ENCODE peak calls at places on chromosomes 4 and X, in six cellular contexts. E is progenitor cell of endocrine pancreas, I is body of pancreas, G is fibroblast of the aortic adventitia, Z is astrocyte of the spinal cord, U is dorsolateral prefrontal cortex. T is an unnamed sample.

GRCh38 chr4:31228068-31228467 is 507.9 kb downstream of the PCDH7 start:
- DNase-seq in E (no peak), I (no peak), G (no peak), Z (no peak), U (no peak), T (no peak)

GRCh38 chr4:147418206-147418605 is 62.7 kb upstream of the EDNRA start:
- DNase-seq in E (no peak), I (no peak), G (no peak), Z (no peak), U (no peak), T (no peak)

GRCh38 chr4:182022899-182023298 is 220.3 kb upstream of the TENM3 start:
- DNase-seq in E (no peak), I (no peak), G (no peak), Z (peak; percentile 38), U (no peak), T (no peak)

GRCh38 chr4:120995611-120996010 is 73.1 kb upstream of the PRDM5 start:
- DNase-seq in E (no peak), I (no peak), G (peak; percentile 4), Z (peak; percentile 3), U (no peak), T (no peak)

GRCh38 chr4:48489683-48490011 is 405 bp upstream of the ZAR1 start:
- DNase-seq in E (no peak), I (no peak), G (no peak), Z (no peak), U (no peak), T (no peak)

GRCh38 chr4:77001907-77002306 is 52.4 kb downstream of the SEPTIN11 start:
- DNase-seq in E (no peak), I (no peak), G (peak; percentile 56), Z (peak; percentile 86), U (no peak), T (no peak)

GRCh38 chr4:143234153-143234552 is 49.4 kb downstream of the USP38 start:
- DNase-seq in E (no peak), I (no peak), G (no peak), Z (no peak), U (no peak), T (no peak)

GRCh38 chr4:7650606-7651400 is 216.1 kb upstream of the PSAPL1 start:
- DNase-seq in E (no peak), I (no peak), G (no peak), Z (peak; percentile 32), U (no peak), T (no peak)

GRCh38 chrX:100829730-100830129 is 9.5 kb downstream of the CSTF2 start:
- DNase-seq in E (no peak), I (no peak), G (peak; percentile 25), Z (peak; percentile 10), U (no peak), T (no peak)

GRCh38 chr4:69881173-69881773 is 21.3 kb upstream of the SULT1E1 start:
- DNase-seq in E (no peak), I (peak; percentile 56), G (peak; percentile 78), Z (peak; percentile 51), U (peak; percentile 17), T (no peak)

GRCh38 chr4:55397024-55397520 is 1.3 kb downstream of the TMEM165 start:
- DNase-seq in E (no peak), I (no peak), G (no peak), Z (peak; percentile 32), U (no peak), T (no peak)

GRCh38 chr4:71366776-71367175 is 28.0 kb downstream of the SLC4A4 start:
- DNase-seq in E (no peak), I (no peak), G (no peak), Z (no peak), U (no peak), T (no peak)

GRCh38 chr4:39609454-39609911 is 29.2 kb downstream of the SMIM14 start:
- DNase-seq in E (no peak), I (no peak), G (no peak), Z (no peak), U (no peak), T (no peak)

GRCh38 chr4:130125468-130125867 is 1029.5 kb downstream of the C4orf33 start:
- DNase-seq in E (no peak), I (peak; percentile 9), G (no peak), Z (peak; percentile 53), U (no peak), T (no peak)

GRCh38 chr4:77488882-77489281 is 116.7 kb upstream of the CXCL13 start:
- DNase-seq in E (no peak), I (no peak), G (no peak), Z (no peak), U (peak; percentile 15), T (no peak)

GRCh38 chr4:181528570-181529184 is 714.5 kb upstream of the TENM3 start:
- DNase-seq in E (peak; percentile 70), I (peak; percentile 77), G (peak; percentile 61), Z (peak; percentile 75), U (peak; percentile 75), T (no peak)

GRCh38 chr4:20544645-20545044 is 155.6 kb upstream of the PACRGL start:
- DNase-seq in E (no peak), I (no peak), G (peak; percentile 76), Z (peak; percentile 59), U (no peak), T (no peak)

GRCh38 chrX:15856580-15856979 is 2.0 kb upstream of the AP1S2 start:
- DNase-seq in E (no peak), I (no peak), G (no peak), Z (no peak), U (no peak), T (no peak)

GRCh38 chrX:133776072-133776471 is 209.3 kb downstream of the GPC3 start:
- DNase-seq in E (no peak), I (peak; percentile 60), G (no peak), Z (no peak), U (peak; percentile 21), T (no peak)

GRCh38 chrX:46788902-46789301 is 30.0 kb upstream of the SLC9A7 start:
- DNase-seq in E (no peak), I (no peak), G (peak; percentile 19), Z (peak; percentile 20), U (no peak), T (no peak)

GRCh38 chr4:184899261-184900134 is 73.7 kb upstream of the ACSL1 start:
- DNase-seq in E (no peak), I (peak; percentile 58), G (no peak), Z (no peak), U (no peak), T (no peak)

GRCh38 chrX:136273986-136274385 is 22.8 kb upstream of the MAP7D3 start:
- DNase-seq in E (no peak), I (peak; percentile 12), G (no peak), Z (no peak), U (no peak), T (no peak)

GRCh38 chrX:1528186-1528883 is 8.7 kb downstream of the P2RY8 start:
- DNase-seq in E (no peak), I (no peak), G (no peak), Z (no peak), U (no peak), T (no peak)

GRCh38 chr4:81844717-81845116 is 373.0 kb upstream of the RASGEF1B start:
- DNase-seq in E (peak; percentile 30), I (peak; percentile 89), G (peak; percentile 75), Z (peak; percentile 65), U (peak; percentile 88), T (peak; percentile 20)

GRCh38 chr4:69096111-69096656 is at the start of gene UGT2B7:
- DNase-seq in E (no peak), I (no peak), G (no peak), Z (no peak), U (no peak), T (no peak)

GRCh38 chr4:40702800-40703151 is 47.0 kb upstream of the NSUN7 start:
- DNase-seq in E (no peak), I (no peak), G (no peak), Z (no peak), U (no peak), T (no peak)

GRCh38 chr4:119627267-119628190 is 1.1 kb downstream of the PDE5A start:
- DNase-seq in E (peak; percentile 65), I (peak; percentile 72), G (peak; percentile 80), Z (peak; percentile 77), U (no peak), T (peak; percentile 26)

GRCh38 chr4:104519588-104519987 is 24.9 kb upstream of the CXXC4 start:
- DNase-seq in E (no peak), I (no peak), G (no peak), Z (no peak), U (no peak), T (no peak)

GRCh38 chr4:35151816-35152572 is 1092.3 kb downstream of the ARAP2 start:
- DNase-seq in E (no peak), I (no peak), G (no peak), Z (no peak), U (no peak), T (peak; percentile 13)
- TF ChIP-seq CTCF in E (peak; percentile 63), I (peak; percentile 38), G (no peak), Z (no peak), U (no peak), T (peak; percentile 37)

GRCh38 chr4:102213031-102213430 is 132.3 kb downstream of the SLC39A8 start:
- DNase-seq in E (no peak), I (no peak), G (no peak), Z (no peak), U (no peak), T (no peak)
- TF ChIP-seq CTCF in E (no peak), I (no peak), G (no peak), Z (no peak), U (no peak), T (no peak)

DNA sequence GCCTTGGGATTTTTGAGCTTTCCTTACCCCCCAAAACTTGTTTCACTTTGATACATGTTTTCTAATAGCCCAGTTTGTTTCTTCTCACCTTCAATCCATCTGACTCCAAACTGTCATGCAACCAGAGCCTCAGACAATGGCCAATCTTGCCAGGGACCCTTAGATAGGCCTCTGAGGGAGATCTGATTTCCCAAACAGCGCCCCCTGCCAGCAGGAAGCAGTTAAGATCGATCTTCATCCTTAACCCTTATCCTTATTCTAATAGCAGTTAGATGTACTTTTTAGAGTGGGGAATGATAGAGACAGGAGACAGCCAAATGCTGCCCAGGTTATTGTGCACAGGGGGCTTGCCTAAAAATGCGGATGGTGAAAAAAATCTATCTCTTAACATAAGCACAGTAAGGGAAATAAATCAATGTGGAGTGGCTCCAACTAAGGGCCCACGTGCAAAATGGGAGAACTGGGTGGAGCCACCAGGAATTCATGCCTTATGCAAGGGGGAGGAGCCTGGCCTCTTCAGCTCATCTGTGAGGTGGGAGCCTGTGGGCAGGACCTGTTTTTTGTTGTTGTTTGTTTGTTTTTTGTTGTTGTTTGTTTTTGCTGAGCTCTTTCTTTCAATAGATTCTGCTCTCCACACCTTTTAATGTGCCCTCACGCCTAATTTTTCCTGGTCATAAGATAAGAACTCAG is 833.6 kb upstream of the AGA start:
- DNase-seq in E (no peak), I (no peak), G (no peak), Z (no peak), U (no peak), T (no peak)
- TF ChIP-seq CTCF in E (no peak), I (no peak), G (no peak), Z (peak; percentile 4), U (no peak), T (no peak)

GRCh38 chr4:24910504-24910903 is 2.3 kb downstream of the CCDC149 start:
- DNase-seq in E (no peak), I (no peak), G (peak; percentile 41), Z (peak; percentile 47), U (no peak), T (no peak)

GRCh38 chr4:24915121-24915922 is 2.5 kb upstream of the CCDC149 start:
- DNase-seq in E (no peak), I (peak; percentile 37), G (no peak), Z (no peak), U (no peak), T (no peak)

GRCh38 chr4:24914460-24914859 is 1.6 kb upstream of the CCDC149 start:
- DNase-seq in E (no peak), I (no peak), G (no peak), Z (no peak), U (no peak), T (no peak)

GRCh38 chr4:24913099-24913445 is 230 bp upstream of the CCDC149 start:
- DNase-seq in E (no peak), I (no peak), G (peak; percentile 26), Z (no peak), U (no peak), T (no peak)

GRCh38 chr4:24912252-24913098 is at the start of gene CCDC149:
- DNase-seq in E (peak; percentile 76), I (peak; percentile 95), G (peak; percentile 50), Z (peak; percentile 52), U (no peak), T (peak; percentile 63)
- TF ChIP-seq CTCF in E (peak; percentile 34), I (no peak), G (no peak), Z (no peak), U (no peak), T (no peak)

T was measured in D721Med.